ENCODE peak calls at places on chromosome 10, in seven cellular contexts. S is H9, Y is IMR-90, Q is mesenchymal stem cell, C is H1, Z is trophoblast cell, X is neuronal stem cell. T is an unnamed sample.

GRCh38 chr10:72645263-72645858 is 19.5 kb upstream of the MICU1 start:
- DNase-seq in S (no peak), Y (no peak), Q (no peak), C (no peak), Z (no peak), X (no peak), T (peak; percentile 51)

GRCh38 chr10:24292304-24293291 is 83.7 kb downstream of the KIAA1217 start:
- DNase-seq in S (no peak), Y (no peak), Q (no peak), C (no peak), Z (peak; percentile 16), X (no peak), T (peak; percentile 21)

GRCh38 chr10:5654218-5654755 is 12.1 kb downstream of the ASB13 start:
- DNase-seq in S (no peak), Y (no peak), Q (no peak), C (no peak), Z (no peak), X (no peak), T (no peak)

GRCh38 chr10:132588301-132589013 is 50.9 kb downstream of the INPP5A start:
- DNase-seq in S (no peak), Y (no peak), Q (peak; percentile 68), C (no peak), Z (peak; percentile 19), X (no peak), T (no peak)

GRCh38 chr10:100370561-100370975 is 23.5 kb downstream of the SCD start:
- DNase-seq in S (no peak), Y (peak; percentile 27), Q (peak; percentile 78), C (no peak), Z (peak; percentile 89), X (no peak), T (no peak)

GRCh38 chr10:46079831-46080585 is 33.9 kb upstream of the MSMB start:
- DNase-seq in S (no peak), Y (no peak), Q (peak; percentile 32), C (no peak), Z (peak; percentile 91), X (no peak), T (no peak)

GRCh38 chr10:25169740-25170139 is 5.1 kb upstream of the GPR158 start:
- DNase-seq in S (no peak), Y (no peak), Q (no peak), C (no peak), Z (no peak), X (no peak), T (no peak)

GRCh38 chr10:103750836-103751235 is 104.5 kb downstream of the SH3PXD2A start:
- DNase-seq in S (no peak), Y (no peak), Q (no peak), C (no peak), Z (peak; percentile 66), X (no peak), T (no peak)

GRCh38 chr10:132229834-132230556 is 43.2 kb downstream of the DPYSL4 start:
- DNase-seq in S (no peak), Y (no peak), Q (no peak), C (no peak), Z (peak; percentile 29), X (no peak), T (no peak)

GRCh38 chr10:43731486-43731885 is 82.8 kb upstream of the ZNF32 start:
- DNase-seq in S (no peak), Y (no peak), Q (no peak), C (no peak), Z (no peak), X (no peak), T (no peak)

GRCh38 chr10:129193148-129193547 is 273.9 kb upstream of the MGMT start:
- DNase-seq in S (no peak), Y (no peak), Q (no peak), C (no peak), Z (peak; percentile 3), X (no peak), T (peak; percentile 37)

GRCh38 chr10:36349445-36350063 is 707.5 kb upstream of the FZD8 start:
- DNase-seq in S (no peak), Y (peak; percentile 91), Q (peak; percentile 87), C (no peak), Z (peak; percentile 19), X (no peak), T (peak; percentile 75)

GRCh38 chr10:9243861-9244515 is 1189.5 kb downstream of the GATA3 start:
- DNase-seq in S (no peak), Y (no peak), Q (no peak), C (no peak), Z (peak; percentile 84), X (no peak), T (no peak)

GRCh38 chr10:88499569-88500470 is 83.3 kb downstream of the RNLS start:
- DNase-seq in S (no peak), Y (peak; percentile 71), Q (peak; percentile 12), C (no peak), Z (peak; percentile 53), X (no peak), T (no peak)

GRCh38 chr10:132942740-132943554 is 577 bp upstream of the CFAP46 start:
- DNase-seq in S (no peak), Y (no peak), Q (no peak), C (no peak), Z (no peak), X (no peak), T (peak; percentile 63)

DNA sequence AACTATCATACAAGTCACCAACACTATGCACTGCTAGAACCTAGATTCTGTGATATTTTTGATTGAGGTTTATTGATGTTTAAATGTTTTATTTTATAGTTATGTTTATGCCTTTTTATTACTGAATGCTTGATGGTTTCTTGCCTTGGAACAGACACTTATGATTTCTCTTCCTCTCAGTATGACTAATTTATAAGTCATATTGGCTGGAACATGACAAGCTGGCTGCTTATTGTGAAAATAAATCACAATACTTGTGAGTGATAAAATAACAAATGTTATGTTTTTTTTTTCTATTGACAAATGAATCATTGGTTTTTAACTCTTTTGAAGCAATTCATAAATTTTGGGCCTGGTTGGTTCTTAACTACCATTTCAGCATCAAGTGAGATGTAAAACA is 142.0 kb upstream of the MALRD1 start:
- DNase-seq in S (no peak), Y (peak; percentile 6), Q (no peak), C (no peak), Z (no peak), X (no peak), T (no peak)
- H2AK5ac ChIP-seq in S (no peak overlapping the region), Y (no peak overlapping the region), Q (no peak overlapping the region), C (no peak overlapping the region), Z (no peak overlapping the region), X (no peak overlapping the region), T (no peak overlapping the region)

DNA sequence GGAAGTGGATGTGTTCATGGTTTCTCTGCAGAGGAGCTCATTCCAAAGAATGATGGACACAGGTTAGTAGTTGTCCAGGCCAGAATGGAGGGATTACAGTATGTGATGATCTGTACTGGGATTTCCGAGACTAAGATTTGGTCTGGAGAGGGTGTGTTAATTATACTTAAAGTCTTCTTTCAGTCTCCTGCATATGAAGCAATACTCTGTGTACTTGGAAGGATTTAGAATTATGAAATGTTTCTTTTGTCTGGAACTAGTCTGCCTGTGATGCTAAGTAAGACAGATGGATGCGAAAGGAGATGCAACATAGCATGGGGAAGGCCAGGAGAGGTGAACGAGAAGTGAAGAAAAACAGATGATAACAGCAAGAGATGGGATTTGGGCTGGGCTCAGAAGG is 305.1 kb upstream of the LYZL1 start:
- DNase-seq in S (no peak), Y (no peak), Q (peak; percentile 37), C (no peak), Z (no peak), X (no peak), T (no peak)
- H2AK5ac ChIP-seq in S (no peak overlapping the region), Y (peak overlapping the region; percentile 14), Q (no peak overlapping the region), C (no peak overlapping the region), Z (no peak overlapping the region), X (no peak overlapping the region), T (no peak overlapping the region)

DNA sequence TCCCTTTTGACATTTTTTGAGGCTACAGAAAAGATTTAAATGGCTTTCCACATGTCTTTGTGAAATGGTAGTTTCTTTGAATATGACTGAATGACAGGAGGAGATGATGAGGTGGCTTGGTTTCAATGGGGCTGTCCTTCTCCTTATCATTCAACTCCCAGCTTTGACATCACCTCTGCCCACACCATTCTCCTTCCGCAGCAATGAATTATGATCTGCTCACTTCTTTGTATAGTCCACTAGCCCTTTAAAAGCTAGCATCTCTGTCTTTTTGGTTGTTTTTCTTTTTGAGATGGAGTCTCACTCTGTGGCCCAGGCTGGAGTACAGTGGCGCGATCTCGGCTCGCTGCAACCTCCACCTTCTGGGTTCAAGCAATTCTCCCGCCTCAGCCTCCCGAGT is 31.7 kb downstream of the DCLRE1A start:
- DNase-seq in S (no peak), Y (no peak), Q (no peak), C (no peak), Z (no peak), X (no peak), T (no peak)
- H2AK5ac ChIP-seq in S (no peak overlapping the region), Y (no peak overlapping the region), Q (no peak overlapping the region), C (no peak overlapping the region), Z (no peak overlapping the region), X (no peak overlapping the region), T (no peak overlapping the region)

GRCh38 chr10:13496931-13497330 is 31.9 kb downstream of the BEND7 start:
- DNase-seq in S (no peak), Y (no peak), Q (no peak), C (no peak), Z (no peak), X (no peak), T (no peak)
- H2AK5ac ChIP-seq in S (no peak overlapping the region), Y (no peak overlapping the region), Q (no peak overlapping the region), C (no peak overlapping the region), Z (no peak overlapping the region), X (no peak overlapping the region), T (no peak overlapping the region)

DNA sequence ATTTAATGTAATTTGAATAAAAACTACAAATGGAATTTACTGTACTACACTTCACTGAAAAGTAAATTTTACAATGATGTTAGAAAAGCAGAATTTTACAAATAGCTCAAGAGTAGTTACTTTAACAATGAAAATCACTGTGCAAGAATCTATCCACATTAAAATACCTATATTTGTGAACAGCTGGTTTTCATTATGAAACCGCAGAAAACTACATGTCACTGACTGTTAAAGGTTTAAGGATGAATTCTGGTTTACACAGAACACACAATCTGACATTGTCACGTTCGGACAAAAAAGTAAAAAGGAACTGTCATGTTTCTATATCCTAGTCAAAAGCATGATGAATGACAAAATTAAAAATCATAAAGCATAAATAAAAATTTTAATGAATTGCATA is 415.3 kb upstream of the PRKCQ start:
- DNase-seq in S (no peak), Y (peak; percentile 15), Q (no peak), C (no peak), Z (no peak), X (no peak), T (no peak)
- H2AK5ac ChIP-seq in S (no peak overlapping the region), Y (no peak overlapping the region), Q (no peak overlapping the region), C (no peak overlapping the region), Z (no peak overlapping the region), X (no peak overlapping the region), T (no peak overlapping the region)

DNA sequence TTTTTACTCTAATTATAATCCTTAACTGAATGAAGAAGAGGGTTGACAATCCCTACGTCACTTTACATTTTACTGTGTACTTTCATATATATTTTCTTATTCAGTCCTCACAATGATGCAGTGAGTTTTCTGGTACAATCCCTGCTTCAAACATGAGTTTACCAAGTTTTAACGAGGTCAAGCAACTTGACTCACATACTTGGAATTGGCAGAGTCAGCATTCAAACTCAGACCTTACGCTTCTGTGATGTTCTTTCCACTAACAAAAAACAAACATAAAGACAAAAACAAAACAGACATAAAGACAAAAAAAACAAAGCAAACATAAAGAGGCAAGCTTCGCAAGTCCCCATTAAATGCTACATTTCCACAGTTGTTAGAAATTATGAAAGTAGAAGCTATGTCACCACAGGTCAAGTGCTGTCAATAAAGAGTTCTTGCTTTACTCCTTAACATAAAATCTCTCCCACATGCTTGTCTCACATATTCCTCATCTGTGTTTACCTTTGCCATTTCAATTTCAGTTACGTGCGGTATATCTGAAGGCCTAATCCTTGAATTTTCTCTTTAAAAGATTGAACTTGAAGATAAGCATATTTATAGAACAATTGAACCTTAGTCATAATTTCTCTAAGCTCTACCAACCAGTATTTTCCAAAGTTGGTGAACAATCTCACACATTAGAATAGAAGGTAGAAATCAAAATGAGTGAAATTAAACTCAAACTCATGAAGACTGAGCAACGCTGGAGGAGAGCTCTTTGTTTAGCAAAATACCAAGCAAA is 217.4 kb downstream of the CELF2 start:
- DNase-seq in S (no peak), Y (no peak), Q (peak; percentile 18), C (no peak), Z (no peak), X (no peak), T (no peak)
- H2AK5ac ChIP-seq in S (no peak overlapping the region), Y (no peak overlapping the region), Q (no peak overlapping the region), C (no peak overlapping the region), Z (no peak overlapping the region), X (no peak overlapping the region), T (no peak overlapping the region)